ENCODE peak calls at places on chromosomes 4 and X, in seven cellular contexts. D is ovary, Q is IMR-90, I is GM23248, Y is lung, J is PC-9, A is MM.1S. L is an unnamed sample. For H3K4me1, the result is how much of the 10 kb centered on the place peaks cover.

GRCh38 chrX:31580726-31581125 is 508.9 kb upstream of the FTHL17 start:
- DNase-seq in D (no peak), Q (peak), I (peak), Y (no peak), J (no peak), A (no peak), L (peak)

GRCh38 chr4:152421576-152421975 is 114.3 kb downstream of the FBXW7 start:
- DNase-seq in D (no peak), Q (no peak), I (no peak), Y (no peak), J (no peak), A (no peak), L (no peak)

GRCh38 chr4:74283614-74284013 is 24.7 kb upstream of the EPGN start:
- DNase-seq in D (no peak), Q (peak), I (peak), Y (no peak), J (peak), A (no peak), L (no peak)

GRCh38 chr4:8830056-8830455 is 41.6 kb downstream of the HMX1 start:
- DNase-seq in D (peak), Q (no peak), I (no peak), Y (no peak), J (no peak), A (no peak), L (peak)

GRCh38 chrX:155747520-155747919 is 133.6 kb upstream of the VAMP7 start:
- DNase-seq in D (no peak), Q (no peak), I (peak), Y (peak), J (peak), A (no peak), L (no peak)

GRCh38 chr4:76430519-76431388 is 4.3 kb upstream of the SHROOM3 start:
- DNase-seq in D (no peak), Q (peak), I (peak), Y (no peak), J (no peak), A (peak), L (peak)

GRCh38 chr4:100118213-100118612 is 72.1 kb downstream of the DDIT4L start:
- DNase-seq in D (no peak), Q (peak), I (peak), Y (no peak), J (no peak), A (no peak), L (no peak)

GRCh38 chrX:103157511-103158316 is 57.2 kb upstream of the BEX4 start:
- DNase-seq in D (no peak), Q (peak), I (peak), Y (no peak), J (peak), A (peak), L (no peak)

GRCh38 chrX:26414534-26414933 is 198.6 kb downstream of the MAGEB5 start:
- DNase-seq in D (no peak), Q (no peak), I (no peak), Y (no peak), J (no peak), A (no peak), L (no peak)

GRCh38 chr4:83028976-83029375 is 6.0 kb upstream of the COPS4 start:
- DNase-seq in D (no peak), Q (no peak), I (no peak), Y (no peak), J (no peak), A (no peak), L (no peak)

GRCh38 chr4:149980941-149981340 is 97.3 kb upstream of the DCLK2 start:
- DNase-seq in D (peak), Q (peak), I (peak), Y (no peak), J (peak), A (peak), L (peak)

GRCh38 chr4:87017580-87018061 is 82.8 kb downstream of the AFF1 start:
- DNase-seq in D (no peak), Q (peak), I (peak), Y (no peak), J (no peak), A (no peak), L (no peak)

GRCh38 chr4:87019243-87019817 is 84.5 kb downstream of the AFF1 start:
- DNase-seq in D (no peak), Q (no peak), I (no peak), Y (no peak), J (no peak), A (no peak), L (no peak)

GRCh38 chr4:87019898-87020297 is 85.1 kb downstream of the AFF1 start:
- DNase-seq in D (no peak), Q (no peak), I (no peak), Y (no peak), J (no peak), A (no peak), L (no peak)

GRCh38 chr4:87014284-87014782 is 79.5 kb downstream of the AFF1 start:
- DNase-seq in D (no peak), Q (peak), I (peak), Y (no peak), J (no peak), A (no peak), L (no peak)

DNA sequence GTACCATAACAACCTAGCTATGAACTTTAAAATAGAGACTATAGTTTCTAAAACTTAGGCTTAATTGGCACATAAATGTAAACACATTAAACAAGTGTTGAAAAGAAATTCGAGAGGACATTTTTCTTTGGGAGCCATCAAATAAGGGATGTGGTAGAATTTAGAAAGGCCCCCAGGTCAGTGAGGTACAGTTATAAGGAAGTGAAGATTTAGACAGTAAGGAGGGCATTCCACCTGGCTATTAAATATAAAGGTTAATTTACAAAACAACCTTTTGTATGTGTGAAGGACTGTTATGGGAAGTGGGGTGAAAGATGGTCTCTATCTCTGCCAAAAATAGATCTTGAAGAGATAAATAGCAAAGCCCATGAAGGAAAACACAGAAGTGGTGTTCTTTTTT is 83.9 kb downstream of the AFF1 start:
- DNase-seq in D (no peak), Q (no peak), I (no peak), Y (no peak), J (no peak), A (no peak), L (no peak)
- H3K4me1 ChIP-seq in D (under half), Q (under half), I (under half), Y (under half), J (under half), A (under half), L (under half)

DNA sequence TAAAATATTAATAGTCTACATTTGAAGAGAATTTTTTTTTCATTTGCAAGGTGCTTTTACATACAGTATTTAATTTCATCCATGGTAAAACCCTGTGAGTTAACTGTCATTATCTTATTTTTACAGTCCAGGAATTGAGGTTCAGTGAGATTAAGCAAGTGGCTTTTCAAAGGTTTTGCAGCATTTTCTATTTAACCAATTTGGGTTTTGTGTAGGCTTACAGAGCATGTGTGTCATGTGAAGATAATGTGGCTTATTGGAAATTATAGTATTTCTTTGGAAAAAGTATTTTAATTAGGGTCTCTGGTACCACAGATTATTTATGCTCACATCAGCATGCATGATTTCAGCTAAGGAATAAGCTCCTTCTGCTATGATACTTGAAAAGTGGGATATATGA is 4.5 kb downstream of the XK start:
- DNase-seq in D (no peak), Q (no peak), I (no peak), Y (no peak), J (no peak), A (no peak), L (no peak)
- H3K4me3 ChIP-seq in D (no peak), Q (no peak), I (no peak), Y (no peak), J (no peak), A (no peak), L (no peak)

GRCh38 chrX:49167740-49168108 is 4.0 kb upstream of the PLP2 start:
- DNase-seq in D (no peak), Q (no peak), I (no peak), Y (no peak), J (no peak), A (no peak), L (no peak)
- H3K27ac ChIP-seq in D (no peak), Q (peak), I (peak), Y (peak), J (no peak), A (peak), L (peak)

GRCh38 chr4:7817877-7818675 is 121.6 kb downstream of the AFAP1 start:
- DNase-seq in D (peak), Q (peak), I (no peak), Y (no peak), J (no peak), A (no peak), L (peak)
- H3K4me1 ChIP-seq in D (under half), Q (under half), I (half or more), Y (under half), J (under half), A (under half), L (half or more)

GRCh38 chr4:68518889-68519288 is 57.2 kb downstream of the UGT2B17 start:
- DNase-seq in D (no peak), Q (no peak), I (no peak), Y (no peak), J (no peak), A (no peak), L (no peak)

DNA sequence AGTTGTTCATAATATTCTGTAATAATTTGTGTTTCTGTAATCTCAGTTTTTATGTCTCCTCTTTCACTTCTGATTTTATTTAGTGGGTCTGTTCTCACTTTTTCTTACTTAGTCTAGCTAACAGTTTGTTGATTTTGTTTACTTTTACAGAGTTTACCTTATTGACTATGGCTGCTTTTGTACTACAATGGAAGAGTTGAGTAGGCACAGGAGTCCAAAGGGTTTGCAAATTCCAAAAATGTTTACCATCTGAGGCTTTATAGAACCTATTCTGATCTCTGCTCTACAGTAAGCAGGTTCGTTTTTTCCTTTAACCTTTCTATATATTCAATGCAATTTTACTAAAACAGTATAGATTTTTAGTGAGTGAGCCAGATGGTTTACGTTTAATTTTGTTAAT is 55.1 kb downstream of the UGT2B17 start:
- DNase-seq in D (no peak), Q (no peak), I (no peak), Y (no peak), J (no peak), A (no peak), L (no peak)
- H3K4me3 ChIP-seq in D (no peak), Q (no peak), I (no peak), Y (no peak), J (no peak), A (no peak), L (no peak)

GRCh38 chr4:53905281-53905934 is 159.0 kb downstream of the CHIC2 start:
- DNase-seq in D (no peak), Q (peak), I (peak), Y (no peak), J (no peak), A (no peak), L (no peak)

GRCh38 chr4:53895137-53895536 is 169.3 kb downstream of the CHIC2 start:
- DNase-seq in D (no peak), Q (no peak), I (no peak), Y (no peak), J (no peak), A (no peak), L (no peak)

GRCh38 chr4:53902786-53903185 is 161.6 kb downstream of the CHIC2 start:
- DNase-seq in D (no peak), Q (no peak), I (no peak), Y (no peak), J (no peak), A (no peak), L (no peak)

GRCh38 chr4:53900275-53900649 is 164.1 kb downstream of the CHIC2 start:
- DNase-seq in D (no peak), Q (no peak), I (no peak), Y (no peak), J (no peak), A (no peak), L (no peak)

DNA sequence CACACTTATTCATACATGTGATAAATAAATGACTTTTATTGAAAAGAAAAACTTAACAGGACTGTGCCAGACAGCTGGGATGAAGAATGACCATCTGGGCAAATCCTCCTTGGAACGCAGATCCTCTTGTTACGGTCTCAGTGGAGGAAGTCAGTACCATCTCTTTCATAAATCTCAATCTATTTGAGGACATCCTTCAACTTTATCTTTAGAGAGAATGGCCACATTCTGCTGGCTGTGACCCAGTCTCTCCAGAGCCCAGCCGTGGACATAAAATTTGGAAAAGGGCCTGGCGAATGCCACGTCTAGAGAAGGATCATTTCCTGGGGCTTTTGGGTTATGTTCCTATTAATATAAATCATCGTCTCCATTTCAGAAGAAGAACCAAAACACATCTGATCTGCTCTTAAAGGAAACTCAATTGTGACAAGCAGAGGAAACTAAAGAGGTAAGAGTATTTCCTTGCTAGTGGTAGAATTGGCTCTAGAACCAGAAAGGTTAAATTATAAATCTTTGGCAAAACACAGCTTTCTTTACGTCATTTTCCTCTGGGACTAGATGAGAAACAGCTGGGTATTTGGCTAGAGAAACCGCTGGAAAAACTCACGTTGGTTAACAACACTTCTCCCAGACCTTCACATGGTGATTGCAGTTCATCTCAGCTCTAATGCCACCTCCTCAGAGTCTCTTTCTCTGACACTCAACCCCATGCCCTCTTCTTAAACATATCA is 164.7 kb downstream of the CHIC2 start:
- DNase-seq in D (no peak), Q (peak), I (peak), Y (no peak), J (no peak), A (no peak), L (no peak)
- H3K27ac ChIP-seq in D (no peak), Q (peak), I (peak), Y (peak), J (no peak), A (no peak), L (no peak)

L was measured in SJSA1.